ENCODE peak calls at places on chromosome 10, in five cellular contexts. V is hypothalamus; K is amniotic epithelial cell; U is ureter; S is activated CD4-positive, alpha-beta T cell treated with anti-CD3 and anti-CD28 coated beads, Interleukin-2, amount 10 ng/mL, durations not matched to agents 7 days and 5 days. W is an unnamed sample.

GRCh38 chr10:45000138-45000763 is 472 bp upstream of the ZNF22 start:
- DNase-seq in U (peak; percentile 76), V (no peak), S (no peak), K (peak; percentile 74), W (no peak)

GRCh38 chr10:6406220-6407033 is 173.6 kb downstream of the PRKCQ start:
- DNase-seq in V (no peak), U (no peak), K (peak; percentile 32), S (peak; percentile 50), W (no peak)

GRCh38 chr10:99930731-99931550 is 78.8 kb downstream of the DNMBP start:
- DNase-seq in V (no peak), K (peak; percentile 73), S (no peak), U (peak; percentile 82), W (no peak)

GRCh38 chr10:22301193-22301592 is 15.0 kb upstream of the COMMD3 start:
- DNase-seq in K (no peak), U (no peak), V (no peak), S (no peak), W (no peak)

GRCh38 chr10:33165911-33166310 is 168.6 kb downstream of the NRP1 start:
- DNase-seq in U (no peak), V (no peak), S (no peak), K (no peak), W (no peak)

GRCh38 chr10:127797339-127797738 is 60.4 kb downstream of the FOXI2 start:
- DNase-seq in K (no peak), V (no peak), U (no peak), S (no peak), W (no peak)

GRCh38 chr10:6052247-6053221 is 9.6 kb downstream of the IL2RA start:
- DNase-seq in U (peak; percentile 41), V (no peak), S (peak; percentile 78), K (no peak), W (peak; percentile 72)

GRCh38 chr10:11448545-11449244 is 162.8 kb downstream of the USP6NL start:
- DNase-seq in V (no peak), U (peak; percentile 29), S (no peak), K (no peak), W (peak; percentile 15)

GRCh38 chr10:114311023-114311422 is 72.0 kb downstream of the VWA2 start:
- DNase-seq in K (no peak), S (no peak), U (no peak), V (no peak), W (peak; percentile 15)

GRCh38 chr10:63504145-63504881 is 16.9 kb upstream of the REEP3 start:
- DNase-seq in S (no peak), U (no peak), K (peak; percentile 52), V (no peak), W (no peak)

GRCh38 chr10:76085002-76085401 is 653.6 kb downstream of the LRMDA start:
- DNase-seq in S (no peak), U (no peak), K (no peak), V (no peak), W (no peak)

W was measured in cardiac septum.